ENCODE peak calls at places on chromosomes 4 and X, in seven cellular contexts. W is kidney epithelial cell, K is NCI-H774, Y is aorta, J is C1 segment of cervical spinal cord, T is NCI-H510A, H is stromal cell of bone marrow. I is an unnamed sample.

GRCh38 chr4:139184129-139184528 is 7.1 kb upstream of the ELF2 start:
- DNase-seq in Y (no peak), J (no peak), K (no peak), H (peak; percentile 28), W (no peak), T (no peak), I (peak; percentile 70)

GRCh38 chr4:85423414-85423813 is 51.5 kb upstream of the ARHGAP24 start:
- DNase-seq in T (no peak), J (no peak), H (no peak), K (no peak), W (no peak), Y (no peak), I (no peak)

GRCh38 chrX:108313662-108314061 is 124.6 kb downstream of the COL4A6 start:
- DNase-seq in K (no peak), T (no peak), H (no peak), Y (no peak), J (no peak), W (no peak), I (peak; percentile 60)

GRCh38 chr4:157005193-157005592 is 33.6 kb upstream of the PDGFC start:
- DNase-seq in Y (no peak), H (no peak), J (no peak), K (no peak), T (no peak), W (no peak), I (no peak)

GRCh38 chr4:152099555-152099954 is 338.7 kb upstream of the GATB start:
- DNase-seq in H (no peak), Y (no peak), W (no peak), T (no peak), K (no peak), J (no peak), I (no peak)

GRCh38 chr4:175427751-175428150 is 384.3 kb downstream of the GPM6A start:
- DNase-seq in H (no peak), J (no peak), W (no peak), Y (no peak), T (no peak), K (no peak), I (no peak)

GRCh38 chr4:119227690-119228089 is 15.2 kb downstream of the USP53 start:
- DNase-seq in H (no peak), W (no peak), Y (no peak), K (no peak), T (no peak), J (no peak), I (peak; percentile 79)

GRCh38 chr4:136737066-136737465 is 795.2 kb downstream of the PCDH18 start:
- DNase-seq in Y (no peak), K (no peak), W (no peak), H (no peak), J (no peak), T (no peak), I (peak; percentile 36)

GRCh38 chrX:45017946-45018345 is 145.0 kb downstream of the KDM6A start:
- DNase-seq in Y (no peak), K (no peak), W (no peak), T (no peak), J (no peak), H (no peak), I (no peak)

GRCh38 chr4:145956288-145956890 is 17.8 kb upstream of the ZNF827 start:
- DNase-seq in J (no peak), H (no peak), K (no peak), T (no peak), Y (no peak), W (no peak), I (peak; percentile 40)

GRCh38 chr4:26803462-26803861 is 57.2 kb upstream of the STIM2 start:
- DNase-seq in Y (no peak), K (no peak), W (no peak), H (no peak), T (no peak), J (no peak), I (no peak)

I was measured in IMR-90.